ENCODE peak calls at places on chromosomes 6 and 20, in five cellular contexts. J is A172, W is lower lobe of right lung, D is GM13977, X is HFFc6. O is an unnamed sample.
A peak's percentile ranks its signal among the peaks of the same experiment; 100 is the strongest.

GRCh38 chr6:154039231-154039842 is at the start of gene OPRM1:
- DNase-seq in D (peak; percentile 11), J (no peak), W (peak; percentile 46), X (no peak), O (peak; percentile 42)

GRCh38 chr20:25686081-25687077 is 10.3 kb downstream of the ZNF337 start:
- DNase-seq in J (no peak), D (no peak), X (no peak), W (no peak), O (no peak)

GRCh38 chr6:39225946-39226437 is 3.3 kb downstream of the KCNK5 start:
- DNase-seq in D (no peak), J (no peak), W (no peak), X (no peak), O (no peak)

GRCh38 chr6:56245903-56246351 is 1.5 kb downstream of the COL21A1 start:
- DNase-seq in J (no peak), X (no peak), W (no peak), D (no peak), O (no peak)

GRCh38 chr6:121838842-121839241 is 403.4 kb downstream of the GJA1 start:
- DNase-seq in X (no peak), W (no peak), D (no peak), J (peak; percentile 53), O (no peak)

GRCh38 chr6:38136547-38136946 is 317.0 kb downstream of the ZFAND3 start:
- DNase-seq in X (no peak), J (no peak), W (no peak), D (no peak), O (no peak)

GRCh38 chr6:101545171-101545570 is 151.7 kb downstream of the GRIK2 start:
- DNase-seq in J (no peak), X (peak; percentile 41), W (no peak), D (no peak), O (no peak)

GRCh38 chr6:154901856-154902552 is 93.1 kb upstream of the TIAM2 start:
- DNase-seq in X (no peak), J (no peak), W (no peak), D (no peak), O (no peak)

GRCh38 chr20:5719861-5720401 is 30.3 kb upstream of the SHLD1 start:
- DNase-seq in D (no peak), X (no peak), J (peak; percentile 68), W (no peak), O (no peak)

GRCh38 chr6:100472674-100473073 is 8.0 kb upstream of the SIM1 start:
- DNase-seq in D (peak; percentile 69), W (no peak), J (peak; percentile 81), X (peak; percentile 81), O (peak; percentile 40)